ENCODE peak calls at places on chromosomes 2 and 18, in six cellular contexts. U, B, T, D, S and W are unnamed samples.

GRCh38 chr18:57231846-57232245 is 85.0 kb downstream of the BOD1L2 start:
- DNase-seq in S (no peak), T (no peak), U (no peak), D (no peak), B (no peak), W (no peak)

GRCh38 chr2:242020196-242021004 is 150.9 kb downstream of the RTP5 start:
- DNase-seq in T (no peak), U (no peak), S (no peak), B (no peak), D (peak), W (peak)

GRCh38 chr2:3959372-3959771 is 256.0 kb downstream of the DCDC2C start:
- DNase-seq in S (peak), T (no peak), U (no peak), D (no peak), B (peak), W (no peak)

GRCh38 chr18:40431071-40431998 is 1523.7 kb upstream of the PIK3C3 start:
- DNase-seq in B (no peak), U (no peak), S (peak), D (no peak), T (no peak), W (no peak)

GRCh38 chr18:76425299-76426101 is 69.5 kb downstream of the ZNF516 start:
- DNase-seq in U (no peak), B (no peak), T (no peak), S (peak), D (no peak), W (no peak)

GRCh38 chr2:189549440-189549832 is 31.1 kb downstream of the SLC40A1 start:
- DNase-seq in U (no peak), S (no peak), T (no peak), B (peak), D (no peak), W (peak)

GRCh38 chr18:24214144-24214543 is 75.3 kb downstream of the CABYR start:
- DNase-seq in B (no peak), T (no peak), U (no peak), S (no peak), D (no peak), W (no peak)

GRCh38 chr2:72236445-72237067 is 88.9 kb upstream of the CYP26B1 start:
- DNase-seq in T (no peak), B (peak), D (no peak), S (peak), U (no peak), W (no peak)

GRCh38 chr2:96927420-96928171 is 57.7 kb upstream of the SEMA4C start:
- DNase-seq in U (no peak), S (peak), B (no peak), T (no peak), D (no peak), W (peak)

GRCh38 chr2:223311889-223312288 is 259.9 kb downstream of the KCNE4 start:
- DNase-seq in S (no peak), B (no peak), U (no peak), T (no peak), D (no peak), W (no peak)

GRCh38 chr18:30639361-30639760 is 403.2 kb downstream of the DSC3 start:
- DNase-seq in T (no peak), U (no peak), B (no peak), S (no peak), D (no peak), W (no peak)

GRCh38 chr18:31741096-31741735 is 19.5 kb downstream of the SLC25A52 start:
- DNase-seq in S (peak), U (peak), B (no peak), T (peak), D (peak), W (peak)

GRCh38 chr18:24381126-24381525 is 16.5 kb downstream of the OSBPL1A start:
- DNase-seq in U (no peak), T (no peak), B (no peak), D (no peak), S (no peak), W (no peak)

GRCh38 chr2:149002891-149003740 is 35.4 kb upstream of the LYPD6B start:
- DNase-seq in D (no peak), S (no peak), U (no peak), B (no peak), T (no peak), W (peak)

GRCh38 chr2:31337197-31337596 is 77.3 kb downstream of the XDH start:
- DNase-seq in D (no peak), B (no peak), U (no peak), T (no peak), S (peak), W (no peak)

GRCh38 chr2:45743531-45744391 is 92.3 kb downstream of the PRKCE start:
- DNase-seq in U (no peak), S (peak), B (peak), T (no peak), D (peak), W (peak)

GRCh38 chr2:221104391-221104811 is 467.7 kb downstream of the EPHA4 start:
- DNase-seq in U (no peak), B (no peak), D (peak), S (no peak), T (no peak), W (peak)

GRCh38 chr2:188588235-188588634 is 296.6 kb downstream of the GULP1 start:
- DNase-seq in B (no peak), T (no peak), U (no peak), D (no peak), S (no peak), W (no peak)

GRCh38 chr18:31410716-31411483 is 34.3 kb downstream of the DSG4 start:
- DNase-seq in B (no peak), D (no peak), S (no peak), T (no peak), U (no peak), W (no peak)

GRCh38 chr2:3628241-3628679 is 29.7 kb upstream of the ALLC start:
- DNase-seq in B (no peak), S (no peak), U (no peak), D (no peak), T (no peak), W (peak)

GRCh38 chr2:237879058-237879430 is 19.6 kb downstream of the RAMP1 start:
- DNase-seq in U (no peak), B (peak), D (no peak), S (peak), T (no peak), W (peak)

GRCh38 chr18:13003466-13003896 is 12.3 kb downstream of the CEP192 start:
- DNase-seq in T (peak), D (peak), S (peak), U (peak), B (peak), W (no peak)

GRCh38 chr18:59961086-59961485 is 61.3 kb downstream of the PMAIP1 start:
- DNase-seq in U (peak), B (no peak), T (no peak), D (no peak), S (no peak), W (no peak)